ENCODE peak calls at places on chromosomes 5 and 9, in four cellular contexts. C is dorsolateral prefrontal cortex, D is heart right ventricle, A is AG04450. I is an unnamed sample.

GRCh38 chr9:120396418-120396817 is 183.5 kb downstream of the CDK5RAP2 start:
- DNase-seq in C (no peak), D (no peak), A (no peak), I (no peak)

GRCh38 chr9:72579880-72580570 is 58.6 kb downstream of the TMC1 start:
- DNase-seq in C (no peak), D (no peak), A (no peak), I (no peak)

GRCh38 chr5:93224624-93225023 is 356.4 kb downstream of the NR2F1-AS1 start:
- DNase-seq in C (no peak), D (no peak), A (no peak), I (no peak)

GRCh38 chr5:67077296-67077695 is 119.3 kb downstream of the CD180 start:
- DNase-seq in C (no peak), D (no peak), A (no peak), I (no peak)

GRCh38 chr5:139760066-139761056 is 35.2 kb upstream of the PSD2 start:
- DNase-seq in C (no peak), D (no peak), A (no peak), I (no peak)

GRCh38 chr9:18390393-18390792 is 83.6 kb upstream of the ADAMTSL1 start:
- DNase-seq in C (no peak), D (no peak), A (peak; percentile 7), I (no peak)

GRCh38 chr5:75512383-75513074 is 838 bp downstream of the POLK start:
- DNase-seq in C (no peak), D (no peak), A (no peak), I (no peak)

GRCh38 chr5:68161156-68161555 is 54.4 kb upstream of the PIK3R1 start:
- DNase-seq in C (no peak), D (no peak), A (no peak), I (no peak)

GRCh38 chr5:155434267-155434666 is 420.7 kb downstream of the KIF4B start:
- DNase-seq in C (no peak), D (no peak), A (no peak), I (no peak)

GRCh38 chr9:96218821-96219614 is 83.0 kb downstream of the HSD17B3 start:
- DNase-seq in C (no peak), D (peak; percentile 19), A (no peak), I (no peak)

GRCh38 chr9:94250456-94250855 is 8.6 kb upstream of the ZNF169 start:
- DNase-seq in C (no peak), D (no peak), A (no peak), I (no peak)

GRCh38 chr9:137085918-137086530 is 761 bp upstream of the MAN1B1 start:
- DNase-seq in C (no peak), D (peak; percentile 66), A (no peak), I (no peak)

GRCh38 chr5:179023528-179024189 is at the start of gene ZNF879:
- DNase-seq in C (peak; percentile 90), D (peak; percentile 94), A (peak; percentile 86), I (peak; percentile 67)

GRCh38 chr9:75231167-75231566 is 142.9 kb downstream of the OSTF1 start:
- DNase-seq in C (no peak), D (no peak), A (no peak), I (no peak)

GRCh38 chr9:14530301-14530700 is 162.9 kb downstream of the ZDHHC21 start:
- DNase-seq in C (no peak), D (no peak), A (no peak), I (no peak)

GRCh38 chr5:602466-603035 is 9.6 kb upstream of the CEP72 start:
- DNase-seq in C (no peak), D (no peak), A (no peak), I (no peak)

GRCh38 chr9:98375138-98375726 is 119.8 kb upstream of the TBC1D2 start:
- DNase-seq in C (no peak), D (no peak), A (peak; percentile 46), I (peak; percentile 89)

GRCh38 chr5:178388381-178389030 is 155.9 kb upstream of the PHYKPL start:
- DNase-seq in C (no peak), D (peak; percentile 35), A (no peak), I (no peak)

GRCh38 chr5:133106343-133106742 is 54.5 kb downstream of the HSPA4 start:
- DNase-seq in C (no peak), D (no peak), A (no peak), I (no peak)

GRCh38 chr9:16262467-16263261 is 607.8 kb downstream of the BNC2 start:
- DNase-seq in C (no peak), D (no peak), A (no peak), I (no peak)

GRCh38 chr5:179368806-179369529 is 23.7 kb upstream of the ADAMTS2 start:
- DNase-seq in C (no peak), D (no peak), A (no peak), I (no peak)

GRCh38 chr5:57494104-57495098 is 11.8 kb upstream of the ACTBL2 start:
- DNase-seq in C (no peak), D (peak; percentile 15), A (peak; percentile 95), I (peak; percentile 78)

GRCh38 chr9:94139672-94140417 is 55.6 kb downstream of the PTPDC1 start:
- DNase-seq in C (no peak), D (peak; percentile 84), A (peak; percentile 95), I (peak; percentile 81)

GRCh38 chr5:170941788-170942187 is 80.0 kb downstream of the RANBP17 start:
- DNase-seq in C (no peak), D (no peak), A (no peak), I (no peak)

GRCh38 chr9:91655215-91655614 is 231.6 kb upstream of the NFIL3 start:
- DNase-seq in C (no peak), D (no peak), A (no peak), I (no peak)

GRCh38 chr9:28883209-28883608 is 1309.9 kb upstream of the C9orf72 start:
- DNase-seq in C (no peak), D (no peak), A (no peak), I (peak; percentile 40)

GRCh38 chr5:177301503-177302165 is 1.9 kb downstream of the RAB24 start:
- DNase-seq in C (no peak), D (no peak), A (no peak), I (no peak)

GRCh38 chr9:122991370-122991830 is 42.1 kb upstream of the GPR21 start:
- DNase-seq in C (no peak), D (no peak), A (peak; percentile 65), I (peak; percentile 73)

GRCh38 chr5:129459485-129460120 is 495 bp upstream of the ADAMTS19 start:
- DNase-seq in C (peak; percentile 52), D (peak; percentile 36), A (no peak), I (no peak)

GRCh38 chr9:7259544-7260241 is 501.9 kb downstream of the KDM4C start:
- DNase-seq in C (no peak), D (no peak), A (no peak), I (no peak)

GRCh38 chr9:21239917-21240316 is at the start of gene IFNA14:
- DNase-seq in C (no peak), D (no peak), A (no peak), I (no peak)

GRCh38 chr9:21244841-21245240 is 5.0 kb upstream of the IFNA14 start:
- DNase-seq in C (no peak), D (no peak), A (no peak), I (no peak)
- H3K4me3 ChIP-seq in C (no peak overlapping the region), D (no peak overlapping the region), A (no peak overlapping the region), I (no peak overlapping the region)

DNA sequence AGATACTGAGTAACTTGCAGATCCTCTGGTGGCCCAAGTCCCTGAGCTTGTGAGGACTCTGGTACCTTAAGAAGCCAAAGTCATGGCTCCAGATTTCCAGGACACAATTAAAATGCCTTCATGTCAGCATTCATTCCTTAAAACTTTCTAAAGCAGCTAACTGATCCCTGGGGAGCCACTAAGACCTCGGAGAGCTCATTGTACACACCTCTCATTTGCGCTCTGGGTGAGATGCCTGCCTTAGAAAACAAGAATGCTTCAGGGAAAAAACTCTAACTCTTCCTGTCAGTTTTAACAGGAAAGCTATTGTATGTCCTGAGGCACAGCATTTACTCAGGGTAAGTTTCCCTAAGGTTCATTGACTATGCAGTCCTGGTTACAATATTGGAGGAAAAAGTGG is 285.0 kb downstream of the EFNA5 start:
- DNase-seq in C (no peak), D (no peak), A (no peak), I (no peak)
- TF ChIP-seq CTCF in C (no peak), D (no peak), A (no peak), I (no peak)

DNA sequence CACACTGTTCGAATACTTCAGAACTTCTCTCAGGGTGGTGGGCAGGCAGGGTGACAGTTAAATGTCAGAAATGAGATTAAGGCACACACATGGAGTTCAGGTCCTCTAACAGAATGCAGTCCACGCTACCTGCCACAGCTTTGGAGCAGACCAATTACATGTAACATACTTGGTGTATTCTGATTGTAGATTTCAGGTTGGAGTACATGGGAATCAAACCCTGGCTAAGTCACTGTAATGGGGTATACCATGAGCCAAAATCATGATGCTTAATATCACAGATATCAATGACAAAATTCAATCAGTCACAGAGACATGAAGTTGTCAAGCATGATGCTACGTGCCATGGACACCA is 48.9 kb downstream of the MEF2C start:
- DNase-seq in C (no peak), D (no peak), A (no peak), I (no peak)
- H3K4me3 ChIP-seq in C (no peak overlapping the region), D (peak overlapping the region; percentile 30), A (no peak overlapping the region), I (no peak overlapping the region)

GRCh38 chr5:103522586-103522985 is 40.0 kb downstream of the NUDT12 start:
- DNase-seq in C (no peak), D (no peak), A (no peak), I (no peak)

GRCh38 chr5:103514381-103514780 is 48.2 kb downstream of the NUDT12 start:
- DNase-seq in C (no peak), D (no peak), A (no peak), I (no peak)

GRCh38 chr5:103523319-103523718 is 39.3 kb downstream of the NUDT12 start:
- DNase-seq in C (no peak), D (no peak), A (no peak), I (no peak)

GRCh38 chr5:103525366-103525765 is 37.2 kb downstream of the NUDT12 start:
- DNase-seq in C (no peak), D (no peak), A (no peak), I (no peak)

DNA sequence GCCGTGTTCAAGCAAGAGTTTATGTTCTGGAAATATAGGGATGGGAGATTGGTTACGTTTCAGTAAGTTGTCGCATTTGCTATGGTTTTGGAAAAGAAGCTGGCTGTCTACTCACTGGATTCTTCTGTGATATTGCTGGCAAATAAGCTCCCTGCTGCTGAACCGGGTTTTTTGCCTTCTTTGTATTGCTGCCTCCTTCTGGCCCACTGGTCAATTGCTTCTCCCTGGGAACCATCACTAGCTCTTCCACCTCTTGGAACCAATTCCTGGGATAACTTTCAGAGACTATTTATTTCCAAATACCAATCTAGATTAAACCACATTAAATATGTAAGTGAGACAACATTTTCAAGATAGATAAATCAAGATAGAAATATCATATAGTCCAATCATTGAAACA is 43.0 kb downstream of the NUDT12 start:
- DNase-seq in C (no peak), D (no peak), A (no peak), I (no peak)
- TF ChIP-seq CTCF in C (no peak), D (no peak), A (peak; percentile 40), I (peak; percentile 68)

I was measured in epithelial cell of proximal tubule.